ENCODE peak calls at places on chromosomes 7 and 10, in four cellular contexts. O is colonic mucosa, D is cardiac muscle cell, B is thoracic aorta. F is an unnamed sample.

GRCh38 chr10:46283217-46283944 is 3.4 kb upstream of the ANTXRL start:
- DNase-seq in O (no peak), D (no peak), B (no peak), F (peak)

GRCh38 chr10:103186128-103186527 is 6.9 kb downstream of the NT5C2 start:
- DNase-seq in B (no peak), D (no peak), O (peak), F (no peak)

GRCh38 chr10:50511512-50512213 is 112.1 kb downstream of the SGMS1 start:
- DNase-seq in B (no peak), O (no peak), D (peak), F (no peak)

GRCh38 chr10:92848441-92849233 is at the start of gene EXOC6:
- DNase-seq in D (peak), O (peak), B (no peak), F (peak)

GRCh38 chr7:131897016-131897789 is 340.8 kb upstream of the PODXL start:
- DNase-seq in D (peak), B (no peak), O (peak), F (peak)

GRCh38 chr10:132647424-132647823 is 109.8 kb downstream of the INPP5A start:
- DNase-seq in B (no peak), O (no peak), D (no peak), F (no peak)

GRCh38 chr7:7369134-7369533 is 166.5 kb downstream of the COL28A1 start:
- DNase-seq in O (no peak), B (no peak), D (no peak), F (no peak)

GRCh38 chr7:144497296-144497695 is 93.8 kb upstream of the NOBOX start:
- DNase-seq in O (no peak), B (no peak), D (no peak), F (no peak)

GRCh38 chr7:22860784-22861482 is 38.3 kb upstream of the TOMM7 start:
- DNase-seq in O (no peak), D (no peak), B (no peak), F (peak)

GRCh38 chr7:111051832-111052231 is 39.1 kb upstream of the LRRN3 start:
- DNase-seq in D (no peak), B (no peak), O (no peak), F (no peak)

GRCh38 chr10:115624448-115624847 is 531.3 kb downstream of the ATRNL1 start:
- DNase-seq in D (no peak), B (no peak), O (no peak), F (no peak)

GRCh38 chr7:157432957-157433576 is 96.3 kb downstream of the DNAJB6 start:
- DNase-seq in D (peak), B (no peak), O (peak), F (peak)

GRCh38 chr7:27918503-27918902 is 178.5 kb downstream of the TAX1BP1 start:
- DNase-seq in D (no peak), B (no peak), O (no peak), F (no peak)

GRCh38 chr10:14749051-14749809 is 25.5 kb downstream of the FAM107B start:
- DNase-seq in O (peak), B (no peak), D (no peak), F (no peak)

GRCh38 chr10:52484426-52485065 is 170.5 kb downstream of the DKK1 start:
- DNase-seq in D (no peak), O (no peak), B (no peak), F (no peak)

GRCh38 chr7:16428672-16429071 is 7.3 kb upstream of the CRPPA start:
- DNase-seq in O (peak), D (peak), B (no peak), F (no peak)

GRCh38 chr10:110892602-110893001 is 20.9 kb downstream of the PDCD4 start:
- DNase-seq in O (no peak), B (no peak), D (no peak), F (no peak)

GRCh38 chr10:110898391-110898790 is 20.6 kb downstream of the BBIP1 start:
- DNase-seq in B (no peak), D (no peak), O (no peak), F (no peak)

GRCh38 chr10:110897184-110897583 is 21.8 kb downstream of the BBIP1 start:
- DNase-seq in O (no peak), B (no peak), D (no peak), F (no peak)

GRCh38 chr10:110893559-110894179 is 21.9 kb downstream of the PDCD4 start:
- DNase-seq in O (no peak), D (peak), B (no peak), F (no peak)
- TF ChIP-seq CTCF in O (no peak), D (peak), B (peak), F (no peak)

GRCh38 chr7:106057962-106058901 is 53.9 kb downstream of the SYPL1 start:
- DNase-seq in O (peak), D (no peak), B (no peak), F (peak)

GRCh38 chr7:106057204-106057961 is 54.7 kb downstream of the SYPL1 start:
- DNase-seq in B (no peak), D (no peak), O (no peak), F (no peak)

GRCh38 chr7:106054971-106055370 is 57.1 kb downstream of the SYPL1 start:
- DNase-seq in O (no peak), B (no peak), D (no peak), F (no peak)

GRCh38 chr7:106058925-106059324 is 53.2 kb downstream of the SYPL1 start:
- DNase-seq in O (no peak), B (no peak), D (no peak), F (no peak)

DNA sequence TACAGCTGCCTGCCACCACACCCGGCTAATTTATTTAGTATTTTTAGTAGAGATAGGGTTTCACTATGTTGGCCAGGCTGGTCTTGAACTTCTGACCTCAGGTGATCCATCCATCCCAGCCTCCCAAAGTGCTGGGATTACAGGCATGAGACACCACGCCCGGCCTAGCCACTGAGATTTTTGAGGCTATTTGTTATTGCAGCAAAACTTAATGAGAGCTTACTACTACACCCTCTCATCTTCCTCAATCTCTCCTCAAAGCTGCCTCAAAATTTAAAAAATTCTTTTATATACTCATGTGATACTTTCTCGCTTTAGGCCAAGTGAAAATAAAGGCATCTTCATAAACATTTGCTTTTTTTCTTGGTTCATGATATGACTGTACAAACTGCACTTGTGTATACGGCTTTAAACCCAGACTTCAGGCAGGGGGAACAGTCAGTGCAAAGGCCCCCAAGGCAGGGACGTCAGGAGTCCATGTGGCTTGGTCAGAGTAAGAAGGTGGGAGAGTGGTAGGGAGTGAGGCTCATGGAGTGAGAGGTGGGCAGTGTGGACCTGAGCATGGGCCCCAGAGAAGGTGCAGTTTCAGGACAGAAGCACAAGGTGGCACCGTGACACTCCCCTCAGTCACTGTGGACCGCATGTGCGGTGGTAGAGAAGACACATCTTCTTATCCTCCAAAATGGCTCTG is 55.5 kb downstream of the SYPL1 start:
- DNase-seq in O (peak), B (no peak), D (peak), F (peak)
- TF ChIP-seq CTCF in O (peak), B (peak), D (peak), F (peak)

GRCh38 chr10:36504752-36505151 is 620.6 kb upstream of the ANKRD30A start:
- DNase-seq in B (no peak), O (no peak), D (peak), F (no peak)
- TF ChIP-seq CTCF in B (no peak), O (no peak), D (peak), F (no peak)

GRCh38 chr7:121102619-121103018 is 114.1 kb downstream of the CPED1 start:
- DNase-seq in D (no peak), O (no peak), B (no peak), F (no peak)
- TF ChIP-seq CTCF in D (no peak), O (no peak), B (no peak), F (no peak)

GRCh38 chr10:527416-527815 is 162.1 kb downstream of the DIP2C start:
- DNase-seq in D (no peak), O (no peak), B (no peak), F (no peak)

GRCh38 chr10:525565-526315 is 163.7 kb downstream of the DIP2C start:
- DNase-seq in D (no peak), B (no peak), O (no peak), F (no peak)

GRCh38 chr10:523925-524324 is 165.5 kb downstream of the DIP2C start:
- DNase-seq in D (no peak), B (no peak), O (no peak), F (no peak)

GRCh38 chr10:528173-529165 is 161.0 kb downstream of the DIP2C start:
- DNase-seq in B (no peak), D (no peak), O (no peak), F (no peak)

GRCh38 chr10:526651-527312 is 162.7 kb downstream of the DIP2C start:
- DNase-seq in D (no peak), O (no peak), B (no peak), F (no peak)
- TF ChIP-seq CTCF in D (no peak), O (no peak), B (no peak), F (no peak)

DNA sequence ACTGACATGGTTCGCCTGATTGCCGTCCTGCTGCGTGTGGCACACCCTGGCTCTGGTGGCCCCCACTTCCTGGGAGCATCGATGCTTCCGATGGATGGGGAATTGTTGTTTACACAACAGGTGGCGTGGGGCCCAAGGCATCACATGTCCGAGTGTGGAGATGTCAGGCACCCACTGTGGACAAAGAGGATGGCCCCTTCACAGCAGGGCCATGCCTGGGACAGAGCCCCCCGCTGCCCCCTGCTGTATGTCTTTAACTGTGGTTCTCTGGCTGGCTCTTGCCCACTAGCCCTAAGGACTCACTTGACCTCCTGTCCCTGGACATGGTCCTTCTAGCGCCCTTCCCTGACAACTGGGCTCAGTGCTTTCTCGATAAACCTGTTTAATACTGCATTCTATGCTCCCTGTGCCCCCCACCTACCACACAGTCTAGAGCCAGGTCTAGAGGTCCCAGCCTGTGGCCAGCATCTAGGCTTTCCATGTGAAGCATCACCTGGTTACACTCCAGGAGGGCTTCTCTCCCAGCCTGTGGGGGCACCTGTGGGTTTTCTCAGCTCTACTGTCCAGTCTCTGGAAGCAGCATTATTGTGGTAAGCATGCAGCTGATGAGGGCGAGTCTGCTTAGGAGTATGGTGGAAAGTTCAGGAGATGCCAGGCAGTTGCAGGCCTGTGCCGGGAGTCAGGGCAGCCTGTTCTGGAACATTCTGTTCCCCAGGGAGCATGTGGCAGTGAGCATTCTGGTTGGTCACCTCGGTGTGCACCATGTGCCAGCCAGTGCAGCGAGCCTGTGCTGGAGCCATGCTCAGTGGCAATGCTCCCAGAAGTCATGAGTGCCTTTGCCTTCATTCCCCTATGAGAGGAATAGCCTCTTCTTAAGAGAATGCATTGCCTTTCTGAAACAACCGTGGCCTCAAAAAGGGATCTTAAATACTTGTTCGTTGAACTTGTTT is 10.4 kb downstream of the ADCY1 start:
- DNase-seq in O (no peak), D (no peak), B (no peak), F (no peak)
- TF ChIP-seq CTCF in O (no peak), D (no peak), B (no peak), F (peak)

GRCh38 chr7:117012284-117013174 is 59.2 kb downstream of the ST7 start:
- DNase-seq in B (no peak), O (no peak), D (peak), F (no peak)
- TF ChIP-seq CTCF in B (peak), O (no peak), D (peak), F (no peak)

GRCh38 chr7:24709051-24709450 is 48.2 kb downstream of the GSDME start:
- DNase-seq in D (no peak), B (no peak), O (no peak), F (no peak)

GRCh38 chr7:24705481-24705954 is 51.7 kb downstream of the GSDME start:
- DNase-seq in O (no peak), B (no peak), D (no peak), F (no peak)

GRCh38 chr7:24704311-24704710 is 53.0 kb downstream of the GSDME start:
- DNase-seq in O (no peak), B (no peak), D (no peak), F (no peak)

GRCh38 chr7:24708244-24708643 is 49.0 kb downstream of the GSDME start:
- DNase-seq in B (no peak), D (no peak), O (no peak), F (no peak)

GRCh38 chr7:24706211-24707165 is 50.8 kb downstream of the GSDME start:
- DNase-seq in B (no peak), O (no peak), D (no peak), F (no peak)
- TF ChIP-seq CTCF in B (no peak), O (no peak), D (no peak), F (no peak)

DNA sequence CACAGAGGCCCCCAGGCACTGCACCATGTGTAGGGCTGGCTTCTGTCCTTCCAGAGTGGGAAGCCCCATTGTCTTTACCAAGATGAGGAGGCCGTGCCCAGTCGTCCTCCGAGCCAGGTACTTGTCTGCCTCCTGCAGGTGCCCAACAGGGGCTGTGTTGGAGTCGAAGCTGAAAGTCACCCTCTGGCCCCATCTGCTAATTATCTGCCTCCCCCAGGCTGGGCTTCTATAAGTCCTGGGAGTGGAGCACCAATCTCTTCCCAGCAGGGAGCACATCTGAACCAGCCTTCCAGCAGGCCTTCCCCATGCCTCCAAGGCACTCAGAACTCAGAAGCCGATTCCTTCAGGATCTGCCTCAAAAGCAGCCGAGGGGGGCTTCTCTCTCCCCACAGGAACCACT is 11.6 kb upstream of the CHST15 start:
- DNase-seq in D (no peak), O (no peak), B (no peak), F (no peak)
- TF ChIP-seq CTCF in D (no peak), O (no peak), B (no peak), F (no peak)

GRCh38 chr7:150820578-150821198 is 20.1 kb downstream of the TMEM176A start:
- DNase-seq in B (no peak), O (no peak), D (no peak), F (no peak)
- TF ChIP-seq CTCF in B (no peak), O (no peak), D (no peak), F (no peak)

F was measured in WERI-Rb-1.